ENCODE peak calls at places on chromosomes 7 and 10, in seven cellular contexts. K is CD8-positive, alpha-beta T cell; U is tibial artery; C is adrenal gland; S is suprapubic skin; D is psoas muscle; Q is upper lobe of right lung. A is an unnamed sample.

GRCh38 chr10:110179220-110179619 is 28.2 kb upstream of the MXI1 start:
- DNase-seq in S (no peak), C (no peak), D (no peak), Q (no peak), U (no peak), K (no peak), A (no peak)

GRCh38 chr7:30074422-30075030 is 46.3 kb downstream of the PLEKHA8 start:
- DNase-seq in D (no peak), K (no peak), Q (no peak), C (no peak), U (no peak), S (no peak), A (no peak)

GRCh38 chr7:111380945-111381344 is 181.3 kb downstream of the IMMP2L start:
- DNase-seq in U (no peak), C (no peak), D (no peak), Q (no peak), K (no peak), S (no peak), A (no peak)

GRCh38 chr10:24128066-24128751 is 80.7 kb upstream of the KIAA1217 start:
- DNase-seq in D (no peak), U (no peak), Q (no peak), K (no peak), S (no peak), C (no peak), A (no peak)

GRCh38 chr10:3467052-3467906 is 294.7 kb upstream of the PITRM1 start:
- DNase-seq in U (peak; percentile 89), C (peak; percentile 51), K (no peak), S (peak; percentile 96), Q (peak; percentile 84), D (peak; percentile 84), A (peak; percentile 48)

GRCh38 chr7:45133877-45134276 is 22.4 kb upstream of the TBRG4 start:
- DNase-seq in Q (no peak), U (no peak), C (no peak), K (no peak), D (no peak), S (no peak), A (no peak)

GRCh38 chr10:69070951-69071350 is 17.0 kb upstream of the SRGN start:
- DNase-seq in C (no peak), D (no peak), Q (no peak), K (no peak), S (no peak), U (no peak), A (no peak)

GRCh38 chr10:86313621-86314041 is 53.0 kb downstream of the GRID1 start:
- DNase-seq in U (peak; percentile 55), D (no peak), S (no peak), Q (peak; percentile 32), K (no peak), C (no peak), A (no peak)

GRCh38 chr10:129659881-129660280 is 192.8 kb downstream of the MGMT start:
- DNase-seq in S (no peak), C (no peak), U (no peak), D (no peak), K (no peak), Q (no peak), A (no peak)

GRCh38 chr7:155322530-155322929 is 24.9 kb downstream of the INSIG1 start:
- DNase-seq in Q (no peak), D (no peak), C (no peak), U (no peak), K (no peak), S (no peak), A (no peak)

GRCh38 chr7:113086431-113086888 is at the start of gene GPR85:
- DNase-seq in D (peak; percentile 50), U (no peak), K (no peak), Q (peak; percentile 81), C (peak; percentile 28), S (no peak), A (no peak)

GRCh38 chr7:43077732-43078391 is 34.6 kb upstream of the HECW1 start:
- DNase-seq in C (no peak), U (no peak), D (no peak), K (no peak), S (no peak), Q (no peak), A (no peak)

GRCh38 chr7:77538186-77538907 is 1.3 kb downstream of the PTPN12 start:
- DNase-seq in S (peak; percentile 94), C (peak; percentile 78), U (peak; percentile 93), K (no peak), D (peak; percentile 87), Q (peak; percentile 91), A (peak; percentile 80)

GRCh38 chr7:151351027-151351426 is 9.4 kb downstream of the NUB1 start:
- DNase-seq in C (no peak), Q (no peak), K (no peak), S (no peak), D (no peak), U (no peak), A (no peak)

GRCh38 chr10:24375510-24375909 is 166.6 kb downstream of the KIAA1217 start:
- DNase-seq in K (no peak), U (no peak), Q (no peak), D (no peak), S (no peak), C (no peak), A (no peak)

GRCh38 chr7:139479620-139480019 is 3.9 kb downstream of the KLRG2 start:
- DNase-seq in C (no peak), Q (no peak), K (no peak), U (no peak), S (no peak), D (no peak), A (no peak)

GRCh38 chr7:74101061-74101681 is 17.6 kb downstream of the LIMK1 start:
- DNase-seq in S (no peak), Q (no peak), C (no peak), K (no peak), U (no peak), D (peak; percentile 38), A (no peak)

GRCh38 chr10:21399392-21400015 is 126.0 kb downstream of the SKIDA1 start:
- DNase-seq in D (no peak), K (no peak), U (no peak), C (no peak), S (no peak), Q (no peak), A (no peak)

GRCh38 chr7:140478361-140479061 is 794 bp downstream of the MKRN1 start:
- DNase-seq in C (peak; percentile 45), K (peak; percentile 67), D (peak; percentile 37), U (peak; percentile 71), Q (peak; percentile 71), S (peak; percentile 76), A (no peak)

GRCh38 chr10:1938317-1938716 is 201.0 kb upstream of the ADARB2 start:
- DNase-seq in K (no peak), S (no peak), D (no peak), Q (no peak), U (no peak), C (no peak), A (no peak)

GRCh38 chr10:116688241-116688711 is 54.1 kb downstream of the HSPA12A start:
- DNase-seq in S (no peak), U (no peak), C (no peak), D (no peak), K (no peak), Q (peak; percentile 26), A (no peak)

GRCh38 chr7:103101543-103101942 is 26.6 kb downstream of the ARMC10 start:
- DNase-seq in D (no peak), K (no peak), S (no peak), C (no peak), U (no peak), Q (no peak), A (no peak)

GRCh38 chr7:103106336-103107070 is 31.6 kb downstream of the ARMC10 start:
- DNase-seq in C (peak; percentile 33), D (no peak), Q (no peak), K (no peak), S (no peak), U (no peak), A (no peak)
- TF ChIP-seq CTCF in C (no peak), D (no peak), Q (no peak), K (no peak), S (no peak), U (no peak), A (no peak)

DNA sequence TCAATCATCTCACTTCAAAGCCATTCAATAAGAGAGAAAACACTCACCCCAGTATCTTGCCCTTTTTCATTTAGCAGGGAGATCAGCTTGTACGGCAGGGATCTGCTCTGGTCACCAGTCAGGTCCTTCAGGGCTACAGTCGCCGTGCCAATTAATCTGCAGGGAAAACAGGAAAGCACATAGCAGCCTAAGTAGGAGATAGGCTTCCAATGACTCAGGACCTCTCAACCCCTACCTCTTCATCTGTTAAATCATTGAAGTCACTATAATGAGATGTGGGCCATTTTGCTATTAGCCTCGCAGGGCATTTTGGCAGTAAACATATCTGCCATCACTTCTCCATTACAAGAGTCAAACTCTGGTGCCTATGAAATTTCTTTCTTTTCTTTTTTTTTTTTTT is 50.8 kb downstream of the MYOF start:
- DNase-seq in K (no peak), C (no peak), S (no peak), D (no peak), U (peak; percentile 46), Q (no peak), A (no peak)
- H3K36me3 ChIP-seq in K (no peaks in the 10 kb centered on the region), C (no peaks in the 10 kb centered on the region), S (peaks cover 14% of the 10 kb centered on the region), D (no peaks in the 10 kb centered on the region), U (no peaks in the 10 kb centered on the region), Q (peaks cover 10% of the 10 kb centered on the region), A (no peaks in the 10 kb centered on the region)

GRCh38 chr7:138008588-138009349 is 6.9 kb upstream of the CREB3L2 start:
- DNase-seq in C (peak; percentile 44), D (no peak), Q (no peak), S (no peak), U (no peak), K (peak; percentile 56), A (no peak)
- TF ChIP-seq CTCF in C (peak; percentile 90), D (peak; percentile 96), Q (peak; percentile 89), S (peak; percentile 89), U (peak; percentile 89), K (peak; percentile 96), A (peak; percentile 91)

GRCh38 chr7:128865996-128866877 is 3.6 kb downstream of the ATP6V1F start:
- DNase-seq in D (no peak), C (no peak), Q (no peak), S (no peak), K (no peak), U (no peak), A (no peak)

GRCh38 chr7:128862571-128863432 is at the start of gene ATP6V1F:
- DNase-seq in S (peak; percentile 99), U (peak; percentile 99), D (peak; percentile 97), K (peak; percentile 100), Q (peak; percentile 99), C (peak; percentile 99), A (peak; percentile 89)

GRCh38 chr7:128861957-128862570 is 592 bp upstream of the ATP6V1F start:
- DNase-seq in S (no peak), D (no peak), K (no peak), C (no peak), Q (no peak), U (no peak), A (no peak)

GRCh38 chr7:128865303-128865702 is 2.6 kb downstream of the ATP6V1F start:
- DNase-seq in D (no peak), U (no peak), Q (no peak), K (no peak), C (no peak), S (no peak), A (no peak)

DNA sequence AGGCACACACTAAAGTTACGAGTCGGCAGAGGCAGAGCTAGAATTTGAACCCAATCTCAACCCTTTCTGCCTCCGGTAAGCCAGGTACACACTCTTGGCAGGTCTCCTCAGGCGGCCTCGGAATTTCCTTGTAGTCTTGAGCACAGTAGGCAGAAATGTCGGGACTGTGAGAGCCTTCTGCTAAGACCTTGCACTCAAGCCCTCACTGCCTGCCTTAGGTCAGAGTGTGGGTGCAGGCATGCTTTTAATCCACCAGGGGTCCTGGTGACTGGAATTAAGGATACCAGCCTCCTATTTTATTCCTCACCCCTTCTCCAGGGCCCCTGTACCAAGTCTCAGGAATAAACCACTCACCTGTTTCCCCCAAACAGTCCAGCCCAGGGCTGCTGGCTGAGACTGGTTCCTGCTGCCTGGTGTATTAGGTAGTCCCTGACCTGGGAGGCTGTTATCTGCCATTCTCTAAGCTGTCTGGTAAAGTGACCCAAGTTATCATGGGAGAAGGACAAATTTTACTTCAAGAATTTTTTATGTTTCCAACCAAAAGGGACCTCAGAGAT is 855 bp downstream of the ATP6V1F start:
- DNase-seq in S (no peak), Q (no peak), U (no peak), D (peak; percentile 31), C (no peak), K (no peak), A (no peak)
- H3K36me3 ChIP-seq in S (peaks cover 18% of the 10 kb centered on the region), Q (peaks cover 15% of the 10 kb centered on the region), U (peaks cover 14% of the 10 kb centered on the region), D (peaks cover 23% of the 10 kb centered on the region), C (peaks cover 13% of the 10 kb centered on the region), K (no peaks in the 10 kb centered on the region), A (peaks cover 9% of the 10 kb centered on the region)